ENCODE peak calls at places on chromosomes 4 and X, in six cellular contexts. One of them, this sample, is unnamed.

GRCh38 chr4:98446499-98447375 is 185.6 kb downstream of the RAP1GDS1 start:
- DNase-seq in IMR-90: peak; percentile 31
- DNase-seq in neuronal stem cell: no peak
- DNase-seq in mesenchymal stem cell: peak; percentile 64
- DNase-seq in H9: no peak
- DNase-seq in H1: no peak
- DNase-seq in this sample: no peak

GRCh38 chrX:10929747-10930146 is 181.4 kb upstream of the HCCS start:
- DNase-seq in mesenchymal stem cell: no peak
- DNase-seq in IMR-90: peak; percentile 19
- DNase-seq in H9: no peak
- DNase-seq in H1: no peak
- DNase-seq in neuronal stem cell: no peak
- DNase-seq in this sample: no peak

GRCh38 chrX:40184968-40185367 is 87.2 kb upstream of the BCOR start:
- DNase-seq in IMR-90: no peak
- DNase-seq in H9: no peak
- DNase-seq in mesenchymal stem cell: no peak
- DNase-seq in neuronal stem cell: no peak
- DNase-seq in H1: no peak
- DNase-seq in this sample: no peak

GRCh38 chrX:8815460-8816065 is 14.4 kb upstream of the FAM9A start:
- DNase-seq in H1: no peak
- DNase-seq in IMR-90: peak; percentile 40
- DNase-seq in neuronal stem cell: peak; percentile 53
- DNase-seq in mesenchymal stem cell: peak; percentile 50
- DNase-seq in H9: no peak
- DNase-seq in this sample: peak; percentile 74

GRCh38 chr4:165440415-165440882 is 61.6 kb downstream of the CPE start:
- DNase-seq in IMR-90: peak; percentile 63
- DNase-seq in neuronal stem cell: no peak
- DNase-seq in H1: no peak
- DNase-seq in mesenchymal stem cell: peak; percentile 85
- DNase-seq in H9: no peak
- DNase-seq in this sample: peak; percentile 96

GRCh38 chr4:139403457-139403856 is 50.5 kb upstream of the RAB33B start:
- DNase-seq in IMR-90: no peak
- DNase-seq in H9: no peak
- DNase-seq in H1: no peak
- DNase-seq in neuronal stem cell: no peak
- DNase-seq in mesenchymal stem cell: no peak
- DNase-seq in this sample: peak; percentile 16

GRCh38 chrX:13721371-13721770 is 13.0 kb downstream of the TRAPPC2 start:
- DNase-seq in mesenchymal stem cell: no peak
- DNase-seq in H9: no peak
- DNase-seq in IMR-90: peak; percentile 46
- DNase-seq in neuronal stem cell: no peak
- DNase-seq in H1: no peak
- DNase-seq in this sample: no peak

GRCh38 chr4:14783011-14783877 is 219.0 kb upstream of the CPEB2 start:
- DNase-seq in neuronal stem cell: no peak
- DNase-seq in H9: no peak
- DNase-seq in H1: no peak
- DNase-seq in mesenchymal stem cell: no peak
- DNase-seq in IMR-90: peak; percentile 40
- DNase-seq in this sample: no peak

GRCh38 chr4:99052902-99053301 is 35.7 kb downstream of the ADH5 start:
- DNase-seq in mesenchymal stem cell: peak; percentile 36
- DNase-seq in neuronal stem cell: no peak
- DNase-seq in IMR-90: peak; percentile 52
- DNase-seq in H9: no peak
- DNase-seq in H1: no peak
- DNase-seq in this sample: no peak

GRCh38 chr4:13543091-13543581 is 1.2 kb downstream of the NKX3-2 start:
- DNase-seq in H1: peak; percentile 67
- DNase-seq in mesenchymal stem cell: no peak
- DNase-seq in IMR-90: no peak
- DNase-seq in H9: no peak
- DNase-seq in neuronal stem cell: no peak
- DNase-seq in this sample: no peak

GRCh38 chrX:39427492-39428289 is 626.4 kb downstream of the MID1IP1 start:
- DNase-seq in neuronal stem cell: no peak
- DNase-seq in IMR-90: peak; percentile 33
- DNase-seq in H1: no peak
- DNase-seq in mesenchymal stem cell: peak; percentile 74
- DNase-seq in H9: no peak
- DNase-seq in this sample: no peak

GRCh38 chr4:80322716-80323115 is 12.8 kb upstream of the CFAP299 start:
- DNase-seq in IMR-90: peak; percentile 68
- DNase-seq in H9: no peak
- DNase-seq in mesenchymal stem cell: peak; percentile 57
- DNase-seq in neuronal stem cell: no peak
- DNase-seq in H1: no peak
- DNase-seq in this sample: no peak

GRCh38 chrX:1657367-1658082 is 42.7 kb downstream of the ASMT start:
- DNase-seq in H1: no peak
- DNase-seq in H9: no peak
- DNase-seq in IMR-90: no peak
- DNase-seq in mesenchymal stem cell: no peak
- DNase-seq in neuronal stem cell: no peak
- DNase-seq in this sample: no peak

GRCh38 chr4:164621886-164622521 is 131.9 kb upstream of the SMIM31 start:
- DNase-seq in neuronal stem cell: no peak
- DNase-seq in H9: no peak
- DNase-seq in H1: no peak
- DNase-seq in mesenchymal stem cell: no peak
- DNase-seq in IMR-90: no peak
- DNase-seq in this sample: no peak

GRCh38 chr4:1890979-1891378 is 19.8 kb downstream of the NSD2 start:
- DNase-seq in mesenchymal stem cell: no peak
- DNase-seq in neuronal stem cell: no peak
- DNase-seq in H1: no peak
- DNase-seq in IMR-90: no peak
- DNase-seq in H9: no peak
- DNase-seq in this sample: no peak

GRCh38 chrX:151510203-151510602 is 53.3 kb upstream of the PASD1 start:
- DNase-seq in neuronal stem cell: no peak
- DNase-seq in mesenchymal stem cell: no peak
- DNase-seq in H1: no peak
- DNase-seq in H9: no peak
- DNase-seq in IMR-90: no peak
- DNase-seq in this sample: peak; percentile 17

DNA sequence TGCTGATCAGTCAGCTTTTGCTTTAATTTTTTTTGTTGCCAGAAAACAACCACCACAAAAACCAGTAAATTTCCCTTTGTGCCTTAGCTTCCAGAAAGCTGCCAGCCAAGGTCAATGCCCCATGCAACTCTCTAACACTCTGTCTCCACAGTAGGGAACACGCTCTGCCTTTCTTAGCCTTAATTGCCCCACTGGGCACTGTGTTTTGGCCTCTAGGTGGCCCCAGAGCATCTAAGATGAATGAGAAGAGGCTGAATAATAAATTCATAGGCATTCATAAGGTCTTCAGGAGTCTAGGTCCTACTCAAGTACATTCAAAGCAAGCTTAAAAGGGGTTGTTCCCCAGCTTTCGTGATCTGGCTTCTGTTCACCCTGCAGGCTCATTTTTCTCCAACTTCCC is 57.7 kb upstream of the PASD1 start:
- DNase-seq in neuronal stem cell: no peak
- DNase-seq in IMR-90: no peak
- DNase-seq in H9: no peak
- DNase-seq in H1: peak; percentile 44
- DNase-seq in mesenchymal stem cell: no peak
- DNase-seq in this sample: peak; percentile 53
- H3K79me1 ChIP-seq in neuronal stem cell: no peaks in the 10 kb centered on the region
- H3K79me1 ChIP-seq in IMR-90: no peaks in the 10 kb centered on the region
- H3K79me1 ChIP-seq in H9: no peaks in the 10 kb centered on the region
- H3K79me1 ChIP-seq in H1: no peaks in the 10 kb centered on the region
- H3K79me1 ChIP-seq in mesenchymal stem cell: no peaks in the 10 kb centered on the region
- H3K79me1 ChIP-seq in this sample: no peaks in the 10 kb centered on the region

DNA sequence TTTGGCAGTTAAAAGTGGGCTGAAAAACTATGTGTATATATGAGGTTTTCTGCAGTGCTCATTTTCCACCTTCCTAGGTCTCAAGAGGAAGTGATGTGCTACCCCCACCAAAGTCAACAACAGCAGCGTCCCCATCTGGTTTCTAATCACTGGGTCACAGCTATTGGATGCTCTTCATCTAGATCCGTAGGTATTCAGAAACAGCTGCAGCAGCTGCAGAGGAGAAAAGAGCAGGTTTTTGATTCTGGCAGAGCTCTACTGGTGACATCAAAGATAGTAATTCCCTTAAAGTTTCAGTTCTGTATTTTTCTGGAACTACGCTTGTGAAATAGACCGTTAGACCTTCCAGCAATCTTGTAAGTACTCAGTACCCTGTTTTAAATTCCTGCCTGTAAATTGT is 5.8 kb upstream of the GUCY2F start:
- DNase-seq in mesenchymal stem cell: no peak
- DNase-seq in neuronal stem cell: no peak
- DNase-seq in H1: no peak
- DNase-seq in IMR-90: no peak
- DNase-seq in H9: no peak
- DNase-seq in this sample: peak; percentile 10
- H3K9ac ChIP-seq in mesenchymal stem cell: no peak overlapping the region
- H3K9ac ChIP-seq in neuronal stem cell: no peak overlapping the region
- H3K9ac ChIP-seq in H1: no peak overlapping the region
- H3K9ac ChIP-seq in IMR-90: no peak overlapping the region
- H3K9ac ChIP-seq in H9: no peak overlapping the region
- H3K9ac ChIP-seq in this sample: no peak overlapping the region

DNA sequence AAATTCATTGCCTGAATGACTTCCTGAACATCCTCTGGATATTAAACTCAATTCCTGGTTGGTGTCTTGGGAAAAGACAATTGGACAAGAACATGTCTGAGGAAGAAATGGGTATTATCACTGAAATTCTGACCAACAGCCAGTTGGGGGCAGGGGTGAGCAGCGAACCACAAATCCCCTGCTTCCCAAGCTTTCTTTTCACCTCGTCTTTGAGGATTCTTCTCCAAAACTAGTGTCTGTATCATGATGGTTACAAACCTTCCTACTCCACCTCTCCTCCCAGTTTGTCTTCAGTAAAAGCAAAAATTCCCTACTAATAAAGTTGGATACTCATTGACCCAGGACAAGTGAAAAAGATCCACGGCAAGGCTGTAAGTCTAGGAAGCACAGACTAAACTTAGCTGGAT is 48.3 kb upstream of the WDR1 start:
- DNase-seq in H1: peak; percentile 77
- DNase-seq in IMR-90: peak; percentile 42
- DNase-seq in neuronal stem cell: peak; percentile 36
- DNase-seq in mesenchymal stem cell: peak; percentile 16
- DNase-seq in H9: peak; percentile 47
- DNase-seq in this sample: peak; percentile 54
- H3K79me1 ChIP-seq in H1: no peaks in the 10 kb centered on the region
- H3K79me1 ChIP-seq in IMR-90: no peaks in the 10 kb centered on the region
- H3K79me1 ChIP-seq in neuronal stem cell: no peaks in the 10 kb centered on the region
- H3K79me1 ChIP-seq in mesenchymal stem cell: no peaks in the 10 kb centered on the region
- H3K79me1 ChIP-seq in H9: no peaks in the 10 kb centered on the region
- H3K79me1 ChIP-seq in this sample: no peaks in the 10 kb centered on the region

DNA sequence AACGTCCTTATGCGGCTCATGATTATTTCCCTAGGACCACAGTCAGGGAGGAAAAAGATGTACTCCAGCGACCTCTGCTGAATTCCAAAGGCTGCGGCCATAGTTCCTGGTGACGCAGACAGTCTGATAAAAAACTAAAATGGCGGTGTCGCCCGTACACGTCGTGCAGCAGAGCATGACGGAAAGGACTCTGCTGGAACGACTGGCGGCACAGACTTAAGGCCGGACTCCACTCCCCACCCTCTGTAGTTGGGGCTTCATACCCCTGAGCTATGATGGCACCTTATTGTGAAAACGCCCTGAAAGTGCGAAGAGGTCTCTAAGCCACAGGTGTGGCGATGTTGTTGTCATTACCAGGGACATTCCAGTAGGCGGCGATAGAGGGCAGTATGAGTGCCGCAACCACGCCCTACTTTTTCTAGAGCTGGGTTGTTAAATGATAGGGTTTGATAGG is 90.0 kb upstream of the EDA2R start:
- DNase-seq in mesenchymal stem cell: peak; percentile 60
- DNase-seq in neuronal stem cell: peak; percentile 51
- DNase-seq in IMR-90: peak; percentile 59
- DNase-seq in H1: peak; percentile 60
- DNase-seq in H9: peak; percentile 67
- DNase-seq in this sample: peak; percentile 76
- H3K9ac ChIP-seq in mesenchymal stem cell: peak overlapping the region; percentile 89
- H3K9ac ChIP-seq in neuronal stem cell: no peak overlapping the region
- H3K9ac ChIP-seq in IMR-90: peak overlapping the region; percentile 15
- H3K9ac ChIP-seq in H1: peak overlapping the region; percentile 84
- H3K9ac ChIP-seq in H9: peak overlapping the region; percentile 78
- H3K9ac ChIP-seq in this sample: peak overlapping the region; percentile 68